ENCODE peak calls at places on chromosome 10, in five cellular contexts. T, P, V, X and F are unnamed samples.

GRCh38 chr10:120948889-120949382 is 97.8 kb downstream of the WDR11 start:
- DNase-seq in X (peak), T (peak), V (peak), P (peak), F (peak)

GRCh38 chr10:115082521-115082920 is 10.6 kb upstream of the ATRNL1 start:
- DNase-seq in T (peak), V (peak), P (peak), X (no peak), F (no peak)

GRCh38 chr10:76970795-76971519 is 666.7 kb downstream of the KCNMA1 start:
- DNase-seq in P (no peak), V (no peak), T (no peak), X (no peak), F (no peak)

GRCh38 chr10:92208736-92209135 is 82.1 kb downstream of the CPEB3 start:
- DNase-seq in V (peak), T (peak), P (peak), X (no peak), F (no peak)

GRCh38 chr10:79490400-79491081 is 21.8 kb upstream of the EIF5AL1 start:
- DNase-seq in X (no peak), P (no peak), V (peak), T (peak), F (no peak)

GRCh38 chr10:118698421-118698820 is 56.3 kb downstream of the CACUL1 start:
- DNase-seq in V (peak), P (peak), T (peak), X (peak), F (no peak)

GRCh38 chr10:93813507-93814465 is 56.0 kb downstream of the LGI1 start:
- DNase-seq in P (peak), X (peak), T (peak), V (peak), F (peak)

GRCh38 chr10:71223365-71224058 is 11.1 kb downstream of the UNC5B start:
- DNase-seq in V (no peak), T (no peak), X (no peak), P (no peak), F (no peak)

GRCh38 chr10:102776779-102777417 is 33.1 kb downstream of the WBP1L start:
- DNase-seq in X (no peak), P (peak), V (peak), T (peak), F (peak)

GRCh38 chr10:131831561-131831960 is 69.2 kb upstream of the PPP2R2D start:
- DNase-seq in V (no peak), T (no peak), X (no peak), P (no peak), F (no peak)

GRCh38 chr10:71431945-71432905 is 35.5 kb downstream of the CDH23 start:
- DNase-seq in X (no peak), V (no peak), T (no peak), P (no peak), F (peak)

GRCh38 chr10:110500515-110500905 is 2.8 kb downstream of the DUSP5 start:
- DNase-seq in P (peak), V (peak), T (peak), X (no peak), F (no peak)

GRCh38 chr10:26215534-26215922 is 1.0 kb upstream of the GAD2 start:
- DNase-seq in P (no peak), X (no peak), T (no peak), V (no peak), F (no peak)

GRCh38 chr10:52499281-52499680 is 185.2 kb downstream of the DKK1 start:
- DNase-seq in P (no peak), X (no peak), T (no peak), V (no peak), F (no peak)

GRCh38 chr10:72259491-72260214 is 14.1 kb upstream of the DDIT4 start:
- DNase-seq in X (no peak), T (peak), V (peak), P (no peak), F (no peak)

GRCh38 chr10:90222372-90222771 is 521.0 kb downstream of the KIF20B start:
- DNase-seq in P (peak), T (peak), X (peak), V (peak), F (no peak)

GRCh38 chr10:69407621-69408301 is 9.0 kb downstream of the TACR2 start:
- DNase-seq in V (no peak), X (no peak), P (no peak), T (no peak), F (peak)

GRCh38 chr10:102652170-102652926 is 8.1 kb downstream of the TRIM8 start:
- DNase-seq in T (no peak), V (no peak), X (no peak), P (no peak), F (no peak)

GRCh38 chr10:111104811-111105210 is 28.0 kb downstream of the ADRA2A start:
- DNase-seq in V (no peak), X (no peak), P (no peak), T (no peak), F (no peak)

GRCh38 chr10:112235141-112235540 is 48.1 kb upstream of the TECTB start:
- DNase-seq in P (no peak), V (no peak), X (no peak), T (no peak), F (no peak)

GRCh38 chr10:69846252-69847000 is 44.7 kb downstream of the COL13A1 start:
- DNase-seq in X (no peak), T (no peak), P (no peak), V (peak), F (peak)

GRCh38 chr10:131445623-131446022 is 134.1 kb upstream of the TCERG1L start:
- DNase-seq in V (no peak), T (no peak), X (no peak), P (no peak), F (no peak)

GRCh38 chr10:99874341-99875085 is 92.1 kb downstream of the ABCC2 start:
- DNase-seq in T (no peak), P (no peak), X (no peak), V (no peak), F (no peak)

GRCh38 chr10:45209888-45210287 is 105.5 kb downstream of the OR13A1 start:
- DNase-seq in P (no peak), X (no peak), V (no peak), T (no peak), F (no peak)
- H3K9ac ChIP-seq in P (no peak), X (no peak), V (no peak), T (no peak), F (no peak)

GRCh38 chr10:47419421-47419820 is 35.3 kb upstream of the ZNF488 start:
- DNase-seq in X (no peak), T (no peak), V (no peak), P (no peak), F (no peak)
- TF ChIP-seq EZH2 in X (no peak), T (no peak), V (no peak), P (no peak), F (no peak)

GRCh38 chr10:63670291-63670898 is 149.2 kb downstream of the REEP3 start:
- DNase-seq in P (no peak), T (peak), V (peak), X (no peak), F (no peak)
- H3K9ac ChIP-seq in P (no peak), T (peak), V (no peak), X (no peak), F (no peak)

GRCh38 chr10:22320591-22321155 is at the start of gene BMI1:
- DNase-seq in V (peak), T (peak), P (peak), X (no peak), F (peak)

GRCh38 chr10:22321156-22321711 is 335 bp downstream of the BMI1 start:
- DNase-seq in V (peak), P (peak), X (no peak), T (peak), F (peak)

GRCh38 chr10:22317771-22318565 is 1.8 kb downstream of the COMMD3 start:
- DNase-seq in P (no peak), T (no peak), X (no peak), V (no peak), F (peak)

GRCh38 chr10:22318772-22319171 is 2.1 kb upstream of the BMI1 start:
- DNase-seq in T (no peak), X (no peak), P (no peak), V (no peak), F (no peak)

GRCh38 chr10:22319559-22320558 is 1.0 kb upstream of the BMI1 start:
- DNase-seq in T (peak), P (no peak), V (no peak), X (no peak), F (peak)
- TF ChIP-seq EZH2 in T (no peak), P (no peak), V (no peak), X (no peak), F (peak)

GRCh38 chr10:5043716-5044115 is 40.1 kb upstream of the AKR1C2 start:
- DNase-seq in V (no peak), X (no peak), T (peak), P (no peak), F (no peak)
- H3K9ac ChIP-seq in V (no peak), X (no peak), T (no peak), P (no peak), F (no peak)

GRCh38 chr10:123142701-123143161 is 5.2 kb upstream of the HMX2 start:
- DNase-seq in P (no peak), V (no peak), X (no peak), T (no peak), F (peak)
- TF ChIP-seq EZH2 in P (peak), V (no peak), X (no peak), T (no peak), F (no peak)